ENCODE peak calls at places on chromosomes 1 and 21, in five cellular contexts. U is activated T-helper 1 cell treated with anti-CD3 and anti-CD28 coated beads, Interleukin-2, amount 50 U/mL, for 16 hours; Q is hepatic stellate cell; L is AG04450; O is astrocyte of the hippocampus. W is an unnamed sample.

GRCh38 chr1:182087951-182088350 is 26.4 kb upstream of the ZNF648 start:
- DNase-seq in U (no peak), Q (no peak), L (no peak), O (peak), W (no peak)

GRCh38 chr1:201169971-201170532 is 15.8 kb upstream of the TMEM9 start:
- DNase-seq in U (no peak), Q (no peak), L (no peak), O (no peak), W (no peak)

GRCh38 chr1:9651565-9652378 is at the start of gene PIK3CD:
- DNase-seq in U (peak), Q (no peak), L (no peak), O (peak), W (no peak)

GRCh38 chr1:59150537-59151386 is 146.1 kb upstream of the FGGY start:
- DNase-seq in U (no peak), Q (peak), L (peak), O (peak), W (peak)

GRCh38 chr1:154352581-154353459 is 27.5 kb downstream of the ATP8B2 start:
- DNase-seq in U (no peak), Q (peak), L (no peak), O (peak), W (no peak)

GRCh38 chr1:30704271-30704670 is 19.1 kb downstream of the MATN1 start:
- DNase-seq in U (no peak), Q (no peak), L (no peak), O (no peak), W (no peak)

GRCh38 chr1:173666646-173667045 is 3.0 kb downstream of the ANKRD45 start:
- DNase-seq in U (no peak), Q (no peak), L (no peak), O (no peak), W (no peak)

GRCh38 chr1:1052003-1052840 is 21.9 kb downstream of the RNF223 start:
- DNase-seq in U (no peak), Q (no peak), L (no peak), O (no peak), W (no peak)

GRCh38 chr1:91555074-91555730 is 54.6 kb downstream of the CDC7 start:
- DNase-seq in U (no peak), Q (no peak), L (no peak), O (no peak), W (no peak)

GRCh38 chr1:21869620-21870121 is 57.6 kb downstream of the LDLRAD2 start:
- DNase-seq in U (no peak), Q (peak), L (peak), O (peak), W (peak)

GRCh38 chr21:36485476-36485875 is 5.6 kb upstream of the CLDN14 start:
- DNase-seq in U (no peak), Q (no peak), L (no peak), O (no peak), W (no peak)

GRCh38 chr1:81044708-81045107 is 756.0 kb upstream of the ADGRL2 start:
- DNase-seq in U (no peak), Q (no peak), L (no peak), O (peak), W (no peak)

GRCh38 chr1:26318338-26319064 is 743 bp downstream of the CD52 start:
- DNase-seq in U (no peak), Q (no peak), L (no peak), O (no peak), W (no peak)

GRCh38 chr21:26449161-26449560 is 123.9 kb downstream of the CYYR1 start:
- DNase-seq in U (no peak), Q (peak), L (peak), O (no peak), W (no peak)

GRCh38 chr1:62625415-62625814 is 28.1 kb downstream of the ANGPTL3 start:
- DNase-seq in U (no peak), Q (no peak), L (no peak), O (no peak), W (no peak)

GRCh38 chr1:171210355-171210754 is 25.3 kb downstream of the FMO2 start:
- DNase-seq in U (no peak), Q (no peak), L (no peak), O (peak), W (no peak)

GRCh38 chr1:9890224-9890731 is 19.8 kb downstream of the CTNNBIP1 start:
- DNase-seq in U (no peak), Q (peak), L (peak), O (peak), W (peak)

GRCh38 chr1:109502368-109502851 is 7.1 kb downstream of the AMIGO1 start:
- DNase-seq in U (no peak), Q (no peak), L (no peak), O (no peak), W (no peak)

W was measured in brain pericyte.